ENCODE peak calls at places on chromosomes 16 and 17, in nine cellular contexts. Z, F, E, D, T, K, O, X and Y are unnamed samples. For H3K9me3 and H3K36me3, the result is how much of the 10 kb centered on the place peaks cover.

GRCh38 chr17:37089998-37090397 is 141.2 kb downstream of the AATF start:
- DNase-seq in X (no peak), D (no peak), K (no peak), O (peak), T (no peak), E (no peak), Z (no peak), F (no peak), Y (no peak)

GRCh38 chr17:62825182-62825581 is 17.1 kb upstream of the MARCHF10 start:
- DNase-seq in F (no peak), X (no peak), K (no peak), T (no peak), Z (no peak), E (no peak), O (no peak), D (no peak), Y (no peak)

GRCh38 chr16:15792563-15792971 is 64.3 kb downstream of the MYH11 start:
- DNase-seq in F (no peak), E (no peak), Z (peak), K (no peak), X (no peak), T (no peak), D (no peak), O (no peak), Y (no peak)

GRCh38 chr17:66275651-66276050 is 26.8 kb upstream of the PRKCA start:
- DNase-seq in D (peak), F (peak), K (no peak), Z (no peak), X (peak), T (peak), E (peak), O (peak), Y (no peak)

GRCh38 chr16:75456971-75457370 is 7.5 kb downstream of the TMEM170A start:
- DNase-seq in E (no peak), T (no peak), D (no peak), O (peak), X (no peak), Z (no peak), K (no peak), F (no peak), Y (no peak)

GRCh38 chr17:27609606-27610303 is 21.2 kb upstream of the LGALS9 start:
- DNase-seq in T (peak), Z (no peak), D (peak), K (no peak), F (no peak), X (no peak), O (peak), E (no peak), Y (no peak)

GRCh38 chr17:62644487-62645173 is 17.2 kb downstream of the MRC2 start:
- DNase-seq in X (no peak), O (no peak), E (no peak), D (peak), K (no peak), T (no peak), F (no peak), Z (peak), Y (no peak)

GRCh38 chr17:83025636-83026280 is 53.7 kb upstream of the METRNL start:
- DNase-seq in F (no peak), D (no peak), O (no peak), X (no peak), E (no peak), Z (no peak), T (no peak), K (no peak), Y (no peak)

GRCh38 chr16:85673529-85674417 is 15.0 kb downstream of the GINS2 start:
- DNase-seq in D (no peak), O (peak), T (peak), E (no peak), F (no peak), X (no peak), Z (no peak), K (peak), Y (no peak)

GRCh38 chr17:21001813-21002221 is 41.0 kb downstream of the USP22 start:
- DNase-seq in O (peak), D (no peak), E (no peak), F (no peak), K (no peak), Z (no peak), T (no peak), X (no peak), Y (no peak)

GRCh38 chr17:48952904-48953303 is 8.3 kb upstream of the SNF8 start:
- DNase-seq in T (no peak), E (no peak), Z (no peak), X (no peak), O (no peak), D (no peak), F (no peak), K (no peak), Y (no peak)

GRCh38 chr17:48113201-48113676 is 5.7 kb downstream of the SNX11 start:
- DNase-seq in T (no peak), Z (no peak), X (no peak), F (no peak), E (no peak), O (no peak), D (no peak), K (no peak), Y (peak)

GRCh38 chr17:31323551-31323950 is 2.1 kb upstream of the EVI2A start:
- DNase-seq in E (no peak), F (no peak), D (no peak), T (no peak), X (no peak), O (no peak), K (no peak), Z (no peak), Y (no peak)

GRCh38 chr16:26889751-26890150 is 177.0 kb upstream of the C16orf82 start:
- DNase-seq in D (no peak), T (no peak), Z (no peak), X (no peak), K (no peak), O (no peak), F (no peak), E (no peak), Y (no peak)

GRCh38 chr17:17064322-17064721 is 22.1 kb downstream of the MPRIP start:
- DNase-seq in D (no peak), X (no peak), K (no peak), T (no peak), E (no peak), F (no peak), Z (peak), O (no peak), Y (no peak)

GRCh38 chr17:39164675-39165143 is 1.3 kb downstream of the ARL5C start:
- DNase-seq in X (no peak), E (peak), Z (peak), F (peak), T (peak), K (peak), D (peak), O (peak), Y (peak)

GRCh38 chr17:78460951-78461944 is 82.8 kb downstream of the PGS1 start:
- DNase-seq in D (no peak), O (peak), T (no peak), Z (no peak), K (no peak), F (no peak), X (no peak), E (no peak), Y (no peak)

GRCh38 chr16:29312835-29313558 is 93.5 kb downstream of the NPIPB11 start:
- DNase-seq in F (no peak), O (no peak), T (no peak), D (no peak), Z (peak), K (no peak), X (no peak), E (no peak), Y (no peak)

GRCh38 chr17:80802626-80803450 is 188.8 kb upstream of the CHMP6 start:
- DNase-seq in T (peak), X (no peak), K (no peak), F (no peak), Z (no peak), O (no peak), E (no peak), D (no peak), Y (peak)

GRCh38 chr17:27471321-27472269 is 15.3 kb downstream of the KSR1 start:
- DNase-seq in E (no peak), K (no peak), O (no peak), D (no peak), T (no peak), F (no peak), Z (no peak), X (peak), Y (peak)

GRCh38 chr16:79751785-79752184 is 151.2 kb upstream of the MAF start:
- DNase-seq in K (peak), O (peak), E (no peak), X (no peak), Z (peak), D (no peak), F (peak), T (peak), Y (no peak)

GRCh38 chr17:4043862-4044261 is 79.6 kb upstream of the ATP2A3 start:
- DNase-seq in T (no peak), D (no peak), X (no peak), Z (no peak), E (no peak), O (no peak), K (no peak), F (no peak), Y (no peak)

GRCh38 chr17:38749222-38750043 is 1.3 kb upstream of the PCGF2 start:
- DNase-seq in D (peak), F (peak), Z (peak), K (peak), T (peak), O (peak), X (peak), E (no peak), Y (no peak)

GRCh38 chr16:76931186-76931585 is 259.8 kb upstream of the MON1B start:
- DNase-seq in D (no peak), E (no peak), O (no peak), T (no peak), Z (no peak), K (no peak), X (no peak), F (no peak), Y (no peak)

GRCh38 chr16:58196898-58197313 is 1.0 kb downstream of the CSNK2A2 start:
- DNase-seq in X (no peak), F (no peak), E (no peak), K (no peak), Z (no peak), T (no peak), O (peak), D (no peak), Y (no peak)

GRCh38 chr16:65489531-65490023 is 367.7 kb upstream of the CDH11 start:
- DNase-seq in F (no peak), E (no peak), D (no peak), X (no peak), K (no peak), Z (no peak), O (no peak), T (no peak), Y (no peak)

GRCh38 chr17:77131919-77132318 is 8.8 kb upstream of the SEC14L1 start:
- DNase-seq in X (no peak), T (no peak), K (no peak), O (no peak), E (no peak), D (peak), Z (no peak), F (no peak), Y (no peak)

GRCh38 chr16:1991588-1992474 is 2.1 kb downstream of the SYNGR3 start:
- DNase-seq in T (peak), F (peak), Z (peak), E (no peak), D (no peak), X (peak), K (peak), O (peak), Y (peak)

GRCh38 chr17:81142301-81143199 is 22.8 kb upstream of the PVALEF start:
- DNase-seq in O (peak), E (peak), K (peak), Z (peak), D (peak), F (peak), T (peak), X (peak), Y (peak)

GRCh38 chr17:42456223-42457106 is 2.2 kb upstream of the ATP6V0A1 start:
- DNase-seq in X (peak), Z (no peak), D (no peak), E (no peak), O (peak), K (no peak), F (no peak), T (no peak), Y (no peak)

GRCh38 chr17:81539571-81539900 is 11.4 kb downstream of the FSCN2 start:
- DNase-seq in D (no peak), F (no peak), K (no peak), Z (no peak), O (no peak), T (no peak), X (no peak), E (no peak), Y (no peak)

GRCh38 chr17:76472726-76473125 is 5.3 kb downstream of the AANAT start:
- DNase-seq in Z (no peak), F (no peak), D (no peak), K (no peak), O (no peak), T (no peak), X (no peak), E (no peak), Y (no peak)

GRCh38 chr17:27816946-27817345 is 16.6 kb upstream of the NOS2 start:
- DNase-seq in E (no peak), O (peak), F (no peak), X (no peak), D (no peak), Z (no peak), K (no peak), T (no peak), Y (no peak)

GRCh38 chr16:67907397-67907796 is 14.3 kb downstream of the PSKH1 start:
- DNase-seq in F (no peak), Z (no peak), T (no peak), D (peak), E (no peak), K (no peak), X (no peak), O (peak), Y (no peak)

GRCh38 chr17:33272438-33272837 is 20.7 kb downstream of the ASIC2 start:
- DNase-seq in E (no peak), D (no peak), F (no peak), O (no peak), Z (no peak), T (no peak), K (no peak), X (no peak), Y (no peak)

GRCh38 chr17:28018439-28019070 is 23.9 kb upstream of the NLK start:
- DNase-seq in Z (no peak), O (peak), T (no peak), E (no peak), F (no peak), X (no peak), K (peak), D (no peak), Y (no peak)

GRCh38 chr17:78381601-78382168 is 3.2 kb downstream of the PGS1 start:
- DNase-seq in F (no peak), X (no peak), K (no peak), Z (no peak), E (no peak), O (peak), T (no peak), D (no peak), Y (no peak)

GRCh38 chr17:68568581-68568980 is 32.6 kb downstream of the FAM20A start:
- DNase-seq in E (no peak), T (no peak), Z (no peak), D (no peak), F (no peak), K (no peak), O (no peak), X (no peak), Y (no peak)

GRCh38 chr17:40330850-40331470 is 22.0 kb downstream of the RARA start:
- DNase-seq in D (no peak), K (peak), E (no peak), F (no peak), X (no peak), T (no peak), Z (no peak), O (peak), Y (no peak)
- H3K9me3 ChIP-seq in D (under half), K (under half), E (under half), F (under half), X (under half), T (under half), Z (under half), O (under half), Y (under half)

DNA sequence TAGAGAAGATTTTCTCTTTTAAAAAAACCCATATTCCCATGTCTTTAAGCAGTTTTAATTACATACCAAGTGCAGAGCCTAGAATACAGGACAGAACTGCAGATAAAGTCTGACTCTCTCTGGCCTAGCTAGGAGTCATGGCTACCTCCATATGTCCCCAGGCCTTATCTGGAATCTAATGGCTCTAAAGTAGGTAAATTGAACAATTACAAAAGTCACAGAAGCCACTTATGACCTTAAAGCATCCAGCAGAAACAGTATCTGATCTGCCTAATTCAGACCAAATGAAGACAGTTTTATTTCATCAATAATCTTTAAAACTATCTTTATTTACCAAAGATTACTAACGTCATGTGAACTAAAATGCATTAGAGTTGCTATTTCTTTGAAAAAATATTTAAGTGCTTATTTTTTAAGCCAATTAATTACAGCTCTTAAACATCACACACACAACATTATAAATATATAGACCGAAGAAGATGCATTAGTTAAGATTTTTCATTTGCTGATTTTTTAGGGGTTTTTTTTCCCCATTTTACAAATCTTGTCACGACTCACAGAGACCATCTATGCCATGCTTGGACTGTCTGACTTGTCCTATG is 28.7 kb downstream of the PMM2 start:
- DNase-seq in Z (no peak), T (no peak), X (no peak), D (no peak), K (no peak), O (no peak), E (no peak), F (no peak), Y (no peak)
- H3K36me3 ChIP-seq in Z (under half), T (under half), X (under half), D (under half), K (under half), O (half or more), E (under half), F (under half), Y (under half)

DNA sequence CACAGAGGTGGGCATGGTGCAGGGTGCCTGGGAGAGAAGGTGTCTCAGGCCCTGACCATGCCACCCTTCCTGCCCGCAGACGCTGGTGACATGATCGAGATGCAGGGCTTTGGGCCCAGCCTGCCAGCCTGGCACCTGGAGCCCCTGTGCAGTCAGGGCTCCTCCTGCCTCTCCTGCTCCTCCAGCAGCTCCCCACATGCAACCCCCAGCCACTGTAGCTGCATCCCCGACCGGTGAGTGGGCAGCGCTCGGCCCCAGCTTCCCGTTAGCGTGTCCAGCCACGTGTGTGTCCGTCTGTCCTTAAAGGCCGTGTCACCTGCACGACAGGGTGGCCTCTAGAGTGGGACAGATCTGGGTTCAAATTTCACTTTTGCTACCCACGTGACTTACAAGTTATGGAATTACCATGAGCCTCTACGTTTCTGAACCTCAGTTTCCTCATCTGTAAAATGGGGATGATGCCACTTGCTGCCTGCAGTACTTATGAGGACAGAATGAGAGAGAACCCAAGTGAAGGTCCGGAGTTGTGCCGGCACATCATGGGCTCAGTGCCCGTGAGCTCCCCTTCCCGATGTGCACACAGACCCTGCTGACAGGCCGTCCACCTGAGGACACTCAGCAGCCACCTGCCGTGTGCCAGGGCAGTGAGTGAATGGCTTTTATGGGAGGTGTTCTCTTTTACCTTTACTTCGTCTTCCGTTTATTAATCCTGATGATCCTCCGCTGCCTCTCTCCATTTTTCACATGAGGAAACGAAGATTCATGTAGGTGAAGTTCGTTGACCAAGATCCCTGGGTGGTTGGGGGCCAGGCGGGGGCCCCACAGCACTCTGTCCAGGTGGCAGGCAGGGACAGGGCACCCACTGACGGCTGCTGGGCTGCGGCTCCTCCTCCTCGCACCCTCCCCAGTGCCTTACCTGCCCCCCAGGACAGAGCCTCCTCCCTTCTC is 29.4 kb downstream of the MNT start:
- DNase-seq in T (no peak), F (no peak), E (no peak), X (no peak), D (no peak), O (peak), K (no peak), Z (no peak), Y (no peak)
- H3K27ac ChIP-seq in T (no peak), F (no peak), E (no peak), X (no peak), D (no peak), O (no peak), K (no peak), Z (no peak), Y (no peak)

DNA sequence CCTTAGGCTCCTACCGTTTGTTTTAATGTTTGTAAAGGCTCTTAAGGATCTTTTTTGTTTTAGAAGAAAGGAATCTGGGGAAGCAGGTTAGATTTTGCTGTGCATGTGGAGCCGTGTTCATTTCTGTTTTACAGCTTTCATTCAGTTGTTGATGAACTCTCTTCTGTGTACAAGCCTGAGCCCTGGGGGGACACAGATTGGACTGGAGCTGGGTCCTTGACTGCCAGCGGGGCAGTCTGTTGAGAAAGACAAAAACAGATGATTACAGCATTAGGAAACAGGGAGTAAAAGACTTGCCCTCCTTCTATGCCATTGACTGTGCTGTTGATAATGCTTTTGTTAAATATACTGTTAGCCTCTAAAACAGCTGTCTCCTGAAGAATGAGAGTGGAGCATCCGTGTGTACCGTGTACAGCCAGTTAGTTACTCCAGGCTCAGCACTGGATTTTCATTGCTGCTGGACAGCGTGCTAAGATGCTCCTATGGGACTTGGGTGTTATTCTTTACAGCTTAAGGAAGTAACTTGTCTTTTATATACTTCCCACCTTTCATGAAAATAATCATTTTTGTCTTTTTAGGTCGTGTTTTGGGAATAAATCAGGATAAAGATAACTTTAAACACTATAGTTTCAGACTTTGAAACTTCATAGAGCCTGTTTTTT is 3.2 kb downstream of the MAP1LC3B start:
- DNase-seq in E (no peak), K (no peak), X (no peak), F (no peak), O (peak), T (no peak), Z (peak), D (no peak), Y (no peak)
- H3K9me3 ChIP-seq in E (under half), K (under half), X (under half), F (under half), O (under half), T (under half), Z (under half), D (under half), Y (under half)

GRCh38 chr16:78665373-78665772 is 565.9 kb downstream of the WWOX start:
- DNase-seq in K (no peak), T (no peak), F (no peak), E (no peak), Z (no peak), O (no peak), X (no peak), D (no peak), Y (no peak)

GRCh38 chr16:78666318-78666717 is 566.9 kb downstream of the WWOX start:
- DNase-seq in Z (no peak), X (no peak), K (no peak), T (no peak), O (no peak), D (no peak), E (no peak), F (no peak), Y (no peak)

GRCh38 chr16:78669994-78670393 is 570.5 kb downstream of the WWOX start:
- DNase-seq in X (no peak), K (peak), F (no peak), E (no peak), Z (no peak), T (peak), O (no peak), D (no peak), Y (no peak)

GRCh38 chr16:78668393-78668792 is 568.9 kb downstream of the WWOX start:
- DNase-seq in F (no peak), X (no peak), T (no peak), D (no peak), K (no peak), O (no peak), E (no peak), Z (no peak), Y (no peak)

GRCh38 chr16:78667675-78668074 is 568.2 kb downstream of the WWOX start:
- DNase-seq in T (no peak), Z (no peak), O (no peak), D (no peak), F (no peak), X (no peak), K (no peak), E (no peak), Y (no peak)
- H3K36me3 ChIP-seq in T (under half), Z (under half), O (under half), D (under half), F (under half), X (under half), K (under half), E (under half), Y (under half)